ENCODE peak calls at places on chromosomes 16 and 17, in seven cellular contexts. E is bronchial epithelial cell, Q is endodermal cell, D is PC-9, M is choroid plexus epithelial cell, L is esophagus squamous epithelium, I is lower leg skin. P is an unnamed sample.

GRCh38 chr17:65474658-65475057 is 86.8 kb downstream of the AXIN2 start:
- DNase-seq in E (no peak), Q (no peak), D (no peak), M (no peak), L (no peak), I (no peak), P (no peak)

GRCh38 chr17:9009737-9010136 is 11.6 kb upstream of the NTN1 start:
- DNase-seq in E (peak), Q (no peak), D (no peak), M (no peak), L (no peak), I (no peak), P (peak)

GRCh38 chr17:10792156-10792555 is 11.7 kb downstream of the TMEM238L start:
- DNase-seq in E (peak), Q (no peak), D (peak), M (no peak), L (no peak), I (peak), P (peak)

GRCh38 chr16:10120953-10121352 is 61.3 kb downstream of the GRIN2A start:
- DNase-seq in E (no peak), Q (no peak), D (no peak), M (no peak), L (no peak), I (no peak), P (no peak)

GRCh38 chr16:4676826-4677225 is 16.5 kb upstream of the NUDT16L1 start:
- DNase-seq in E (no peak), Q (no peak), D (no peak), M (no peak), L (no peak), I (no peak), P (no peak)

GRCh38 chr17:17774009-17774881 is 62.5 kb downstream of the SREBF1 start:
- DNase-seq in E (peak), Q (no peak), D (no peak), M (peak), L (no peak), I (no peak), P (peak)

GRCh38 chr17:70295732-70296131 is 126.4 kb downstream of the KCNJ2 start:
- DNase-seq in E (no peak), Q (no peak), D (no peak), M (no peak), L (no peak), I (peak), P (no peak)

GRCh38 chr17:50923611-50924010 is 57.5 kb upstream of the TOB1 start:
- DNase-seq in E (no peak), Q (no peak), D (no peak), M (no peak), L (no peak), I (no peak), P (no peak)

GRCh38 chr16:20911361-20911760 is 10.8 kb downstream of the LYRM1 start:
- DNase-seq in E (peak), Q (no peak), D (peak), M (no peak), L (no peak), I (no peak), P (peak)

GRCh38 chr17:11622468-11622867 is 24.2 kb downstream of the DNAH9 start:
- DNase-seq in E (no peak), Q (no peak), D (no peak), M (no peak), L (no peak), I (no peak), P (no peak)

GRCh38 chr17:83067718-83068261 is 11.6 kb upstream of the METRNL start:
- DNase-seq in E (no peak), Q (peak), D (no peak), M (no peak), L (no peak), I (no peak), P (no peak)

GRCh38 chr16:1275791-1276579 is 20.1 kb downstream of the TPSD1 start:
- DNase-seq in E (no peak), Q (no peak), D (no peak), M (no peak), L (no peak), I (no peak), P (no peak)

GRCh38 chr17:77282524-77283515 is 142.1 kb downstream of the SEC14L1 start:
- DNase-seq in E (peak), Q (peak), D (peak), M (no peak), L (no peak), I (no peak), P (no peak)

GRCh38 chr16:49856741-49857330 is 924 bp upstream of the ZNF423 start:
- DNase-seq in E (peak), Q (peak), D (peak), M (peak), L (no peak), I (no peak), P (peak)

GRCh38 chr17:38417210-38417951 is 10.9 kb upstream of the ARHGAP23 start:
- DNase-seq in E (no peak), Q (peak), D (no peak), M (no peak), L (no peak), I (no peak), P (no peak)

GRCh38 chr17:7133424-7133823 is 18.8 kb upstream of the ASGR2 start:
- DNase-seq in E (no peak), Q (peak), D (peak), M (no peak), L (no peak), I (no peak), P (no peak)

GRCh38 chr17:2138768-2139167 is 83.9 kb downstream of the HIC1 start:
- DNase-seq in E (no peak), Q (peak), D (peak), M (no peak), L (no peak), I (no peak), P (no peak)

GRCh38 chr16:24024971-24025370 is 189.2 kb downstream of the PRKCB start:
- DNase-seq in E (no peak), Q (no peak), D (no peak), M (no peak), L (no peak), I (no peak), P (no peak)

GRCh38 chr17:68634345-68634876 is 33.2 kb upstream of the FAM20A start:
- DNase-seq in E (no peak), Q (no peak), D (no peak), M (no peak), L (no peak), I (no peak), P (no peak)

GRCh38 chr16:29705030-29705429 is 26.1 kb downstream of the QPRT start:
- DNase-seq in E (no peak), Q (no peak), D (no peak), M (peak), L (no peak), I (no peak), P (no peak)

GRCh38 chr16:58519707-58520106 is 4.4 kb downstream of the SETD6 start:
- DNase-seq in E (no peak), Q (no peak), D (no peak), M (no peak), L (no peak), I (no peak), P (no peak)
- H3K4me3 ChIP-seq in E (no peak), Q (no peak), D (no peak), M (no peak), L (no peak), I (no peak), P (no peak)

DNA sequence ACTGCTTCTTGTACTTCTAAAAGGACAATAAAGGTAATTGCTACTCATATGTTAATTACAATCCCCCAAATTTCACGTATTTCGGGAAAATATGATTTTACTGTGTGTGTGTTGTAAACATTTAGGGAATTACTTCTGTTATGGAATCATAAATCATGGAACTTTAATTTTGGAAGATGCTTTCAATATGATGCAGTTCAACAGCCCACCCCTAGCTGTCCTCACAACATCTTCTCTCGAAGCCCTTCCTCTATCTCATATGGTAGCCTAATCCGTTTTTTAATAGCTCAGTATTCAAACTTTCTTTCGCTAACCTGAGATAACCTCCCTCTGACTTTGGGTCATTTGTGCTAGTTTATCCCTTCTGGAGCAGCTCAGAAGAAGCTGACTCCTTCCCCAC is 78.4 kb downstream of the ANKFN1 start:
- DNase-seq in E (no peak), Q (no peak), D (no peak), M (no peak), L (no peak), I (no peak), P (no peak)
- TF ChIP-seq CTCF in E (no peak), Q (peak), D (no peak), M (no peak), L (no peak), I (no peak), P (no peak)

DNA sequence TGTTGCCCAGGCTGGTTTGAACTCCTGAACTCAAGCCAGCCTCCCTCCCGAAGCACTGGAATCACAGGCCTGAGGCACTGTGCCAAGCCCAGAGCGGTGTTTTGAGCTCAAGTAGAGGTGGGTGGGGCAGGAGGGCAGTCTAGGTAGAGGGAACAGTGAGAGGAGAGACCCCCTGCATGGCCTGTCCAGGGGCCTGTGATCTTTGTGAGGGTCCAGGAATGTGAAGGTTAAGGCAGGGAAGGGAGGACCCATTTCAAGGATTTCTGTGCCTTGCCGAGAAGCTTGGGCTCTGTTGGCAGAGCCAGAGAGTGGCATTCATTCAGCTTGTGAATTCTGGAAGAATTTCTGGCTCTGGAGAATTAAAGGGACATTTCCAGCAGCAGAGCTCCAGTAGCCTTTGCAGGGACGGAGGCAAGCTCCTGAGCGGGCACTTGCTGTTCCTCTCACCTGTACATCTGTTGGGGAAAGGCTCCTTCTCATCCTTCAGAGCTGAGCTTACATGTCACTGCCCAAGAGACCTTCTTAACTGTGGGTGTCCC is 2.7 kb downstream of the WWOX start:
- DNase-seq in E (no peak), Q (no peak), D (no peak), M (no peak), L (no peak), I (no peak), P (no peak)
- H3K4me3 ChIP-seq in E (no peak), Q (no peak), D (no peak), M (no peak), L (no peak), I (no peak), P (no peak)

GRCh38 chr16:2799852-2800226 is 1.6 kb downstream of the PRSS41 start:
- DNase-seq in E (peak), Q (peak), D (no peak), M (peak), L (no peak), I (no peak), P (peak)

GRCh38 chr16:2803545-2804195 is 5.4 kb downstream of the PRSS41 start:
- DNase-seq in E (no peak), Q (no peak), D (no peak), M (no peak), L (no peak), I (no peak), P (no peak)

GRCh38 chr16:2795714-2796143 is 2.5 kb upstream of the PRSS41 start:
- DNase-seq in E (peak), Q (peak), D (peak), M (no peak), L (no peak), I (no peak), P (no peak)

GRCh38 chr16:2798723-2799204 is 494 bp downstream of the PRSS41 start:
- DNase-seq in E (no peak), Q (peak), D (no peak), M (no peak), L (no peak), I (no peak), P (no peak)

GRCh38 chr16:2799205-2799851 is 1.1 kb downstream of the PRSS41 start:
- DNase-seq in E (no peak), Q (peak), D (no peak), M (no peak), L (no peak), I (no peak), P (no peak)
- TF ChIP-seq CTCF in E (no peak), Q (no peak), D (no peak), M (no peak), L (no peak), I (no peak), P (no peak)

GRCh38 chr17:80264048-80264792 is 3.6 kb downstream of the RNF213 start:
- DNase-seq in E (no peak), Q (peak), D (no peak), M (no peak), L (no peak), I (no peak), P (no peak)
- H3K4me3 ChIP-seq in E (no peak), Q (no peak), D (no peak), M (peak), L (peak), I (no peak), P (no peak)

DNA sequence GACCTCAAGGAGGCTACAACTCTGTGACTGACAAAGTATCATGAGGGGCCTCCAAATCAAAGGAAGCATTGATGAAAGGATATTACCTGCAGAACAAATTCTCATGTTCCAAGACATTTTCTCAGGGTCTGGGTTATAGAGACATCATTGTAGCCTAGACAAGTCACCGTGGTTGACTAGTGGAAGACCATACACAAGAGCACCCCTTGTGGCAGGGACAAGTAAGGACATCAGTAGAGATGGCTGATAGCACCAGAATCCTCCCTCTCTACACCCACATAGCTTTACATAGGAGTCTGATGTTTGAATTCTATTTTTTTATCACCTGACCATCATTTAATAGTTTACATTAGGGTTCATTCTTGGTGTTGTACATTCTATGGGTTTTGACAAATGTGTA is 32.5 kb upstream of the CDH8 start:
- DNase-seq in E (no peak), Q (peak), D (no peak), M (no peak), L (no peak), I (no peak), P (peak)
- TF ChIP-seq CTCF in E (no peak), Q (peak), D (peak), M (no peak), L (no peak), I (no peak), P (peak)

GRCh38 chr17:81392909-81393654 is 2.2 kb upstream of the BAHCC1 start:
- DNase-seq in E (no peak), Q (peak), D (no peak), M (peak), L (no peak), I (no peak), P (no peak)

GRCh38 chr17:81395600-81396277 is 482 bp downstream of the BAHCC1 start:
- DNase-seq in E (no peak), Q (no peak), D (no peak), M (no peak), L (no peak), I (no peak), P (no peak)

GRCh38 chr17:81394831-81395599 is at the start of gene BAHCC1:
- DNase-seq in E (peak), Q (peak), D (peak), M (peak), L (peak), I (peak), P (peak)

GRCh38 chr17:81393684-81394376 is 1.4 kb upstream of the BAHCC1 start:
- DNase-seq in E (peak), Q (peak), D (peak), M (peak), L (peak), I (peak), P (peak)

DNA sequence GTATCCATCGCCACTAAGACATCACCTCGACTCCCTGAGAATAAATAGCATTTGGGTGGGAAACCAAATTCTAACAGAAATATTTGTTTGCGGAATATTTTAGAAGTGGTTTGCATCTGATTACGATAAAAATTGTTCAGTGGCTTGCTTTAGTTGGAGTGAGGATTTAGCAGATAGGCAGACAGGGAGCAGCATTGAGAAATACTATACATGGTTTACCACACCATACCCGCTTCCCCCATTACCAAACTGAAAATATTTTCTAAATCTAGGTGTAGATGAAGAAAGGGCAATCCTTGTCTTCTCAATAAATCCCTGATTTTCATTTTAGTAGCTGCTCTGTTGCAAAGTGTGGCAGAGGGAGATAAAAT is 895 bp upstream of the BAHCC1 start:
- DNase-seq in E (no peak), Q (no peak), D (no peak), M (no peak), L (no peak), I (no peak), P (no peak)
- H3K4me3 ChIP-seq in E (no peak), Q (peak), D (peak), M (peak), L (peak), I (peak), P (no peak)

GRCh38 chr17:18921912-18922451 is 30.0 kb upstream of the SLC5A10 start:
- DNase-seq in E (peak), Q (no peak), D (no peak), M (peak), L (no peak), I (no peak), P (peak)
- TF ChIP-seq CTCF in E (no peak), Q (no peak), D (no peak), M (no peak), L (no peak), I (no peak), P (no peak)

DNA sequence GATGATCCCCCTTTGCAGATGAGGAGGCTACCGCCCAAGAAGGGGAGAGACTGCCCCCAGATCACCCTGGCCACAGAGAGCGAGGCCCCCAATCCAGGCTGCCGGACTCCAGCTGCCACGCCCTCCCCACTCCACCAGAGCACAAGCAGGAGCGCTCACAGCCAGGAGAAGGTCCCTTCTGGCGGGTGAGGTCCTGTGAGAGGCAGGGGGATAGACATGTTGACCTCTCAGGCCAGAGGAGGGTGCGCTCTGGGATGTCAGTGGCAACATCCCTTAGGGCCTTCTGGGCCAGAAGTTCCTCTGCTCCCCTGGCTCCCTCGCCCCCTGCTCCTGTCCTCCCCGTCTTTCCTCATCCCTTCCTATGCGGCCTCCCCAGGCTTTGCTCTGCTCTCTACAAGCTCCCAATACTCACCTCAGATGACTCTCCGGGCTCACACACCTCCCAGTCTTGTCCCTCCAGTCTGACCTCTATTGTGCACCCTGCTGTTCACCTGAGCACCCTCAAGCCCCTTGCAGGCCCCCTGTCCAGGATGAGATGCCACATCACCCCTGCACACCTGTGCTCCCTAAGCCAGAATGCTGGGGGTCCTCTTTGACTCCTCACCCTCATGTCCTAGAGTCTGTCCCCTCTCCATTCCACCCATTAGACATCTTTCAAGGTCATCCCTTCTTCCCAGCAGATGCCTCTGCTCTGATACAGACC is 5.0 kb upstream of the NXPH3 start:
- DNase-seq in E (no peak), Q (no peak), D (no peak), M (no peak), L (no peak), I (no peak), P (no peak)
- H3K4me3 ChIP-seq in E (no peak), Q (no peak), D (no peak), M (no peak), L (no peak), I (no peak), P (no peak)

P was measured in epithelial cell of esophagus.